ENCODE peak calls at places on chromosomes 5 and 9, in five cellular contexts. One of them, this sample, is unnamed. For H3K79me2, the result is how much of the 10 kb centered on the place peaks cover.

GRCh38 chr5:168607946-168608345 is 28.8 kb upstream of the PANK3 start:
- DNase-seq in neural progenitor cell: no peak
- DNase-seq in GM23248: no peak
- DNase-seq in GM12878: no peak
- DNase-seq in mammary epithelial cell: no peak
- DNase-seq in this sample: no peak

GRCh38 chr5:150190987-150191386 is 1.1 kb downstream of the SLC6A7 start:
- DNase-seq in mammary epithelial cell: no peak
- DNase-seq in GM23248: no peak
- DNase-seq in neural progenitor cell: no peak
- DNase-seq in GM12878: no peak
- DNase-seq in this sample: no peak

GRCh38 chr9:136190237-136190601 is 14.7 kb downstream of the LHX3 start:
- DNase-seq in GM12878: no peak
- DNase-seq in mammary epithelial cell: no peak
- DNase-seq in neural progenitor cell: no peak
- DNase-seq in GM23248: no peak
- DNase-seq in this sample: no peak

GRCh38 chr9:36928210-36928609 is 105.9 kb downstream of the PAX5 start:
- DNase-seq in neural progenitor cell: no peak
- DNase-seq in mammary epithelial cell: no peak
- DNase-seq in GM23248: no peak
- DNase-seq in GM12878: no peak
- DNase-seq in this sample: no peak

GRCh38 chr5:58871648-58872242 is 288.9 kb downstream of the RAB3C start:
- DNase-seq in GM23248: peak
- DNase-seq in GM12878: no peak
- DNase-seq in neural progenitor cell: peak
- DNase-seq in mammary epithelial cell: peak
- DNase-seq in this sample: peak

GRCh38 chr9:90013778-90014177 is 409.0 kb downstream of the GADD45G start:
- DNase-seq in neural progenitor cell: no peak
- DNase-seq in GM23248: no peak
- DNase-seq in GM12878: no peak
- DNase-seq in mammary epithelial cell: no peak
- DNase-seq in this sample: no peak

GRCh38 chr5:60463179-60463868 is 236.6 kb downstream of the DEPDC1B start:
- DNase-seq in GM12878: no peak
- DNase-seq in mammary epithelial cell: peak
- DNase-seq in GM23248: no peak
- DNase-seq in neural progenitor cell: no peak
- DNase-seq in this sample: peak

GRCh38 chr5:175464414-175465233 is 13.7 kb upstream of the SFXN1 start:
- DNase-seq in mammary epithelial cell: peak
- DNase-seq in GM23248: peak
- DNase-seq in neural progenitor cell: peak
- DNase-seq in GM12878: no peak
- DNase-seq in this sample: peak

GRCh38 chr5:89036166-89036565 is 153.2 kb upstream of the MEF2C start:
- DNase-seq in GM23248: peak
- DNase-seq in mammary epithelial cell: peak
- DNase-seq in GM12878: no peak
- DNase-seq in neural progenitor cell: no peak
- DNase-seq in this sample: no peak

GRCh38 chr9:92966518-92966800 is 19.1 kb downstream of the FGD3 start:
- DNase-seq in neural progenitor cell: no peak
- DNase-seq in GM12878: no peak
- DNase-seq in mammary epithelial cell: no peak
- DNase-seq in GM23248: no peak
- DNase-seq in this sample: no peak

GRCh38 chr5:98880151-98880550 is 48.7 kb downstream of the CHD1 start:
- DNase-seq in GM12878: no peak
- DNase-seq in neural progenitor cell: no peak
- DNase-seq in GM23248: no peak
- DNase-seq in mammary epithelial cell: peak
- DNase-seq in this sample: no peak

GRCh38 chr9:33287087-33287490 is 3.2 kb upstream of the NFX1 start:
- DNase-seq in mammary epithelial cell: peak
- DNase-seq in GM12878: no peak
- DNase-seq in neural progenitor cell: peak
- DNase-seq in GM23248: peak
- DNase-seq in this sample: peak

GRCh38 chr5:134090482-134090881 is 24.0 kb upstream of the TCF7 start:
- DNase-seq in GM23248: no peak
- DNase-seq in mammary epithelial cell: no peak
- DNase-seq in neural progenitor cell: no peak
- DNase-seq in GM12878: no peak
- DNase-seq in this sample: no peak

GRCh38 chr5:72018158-72018803 is 89.0 kb upstream of the MAP1B start:
- DNase-seq in GM23248: peak
- DNase-seq in neural progenitor cell: peak
- DNase-seq in GM12878: peak
- DNase-seq in mammary epithelial cell: peak
- DNase-seq in this sample: peak

GRCh38 chr5:110807174-110807573 is 68.4 kb downstream of the SLC25A46 start:
- DNase-seq in neural progenitor cell: no peak
- DNase-seq in mammary epithelial cell: no peak
- DNase-seq in GM12878: no peak
- DNase-seq in GM23248: no peak
- DNase-seq in this sample: peak

GRCh38 chr9:91905958-91906585 is 44.0 kb downstream of the ROR2 start:
- DNase-seq in GM12878: no peak
- DNase-seq in neural progenitor cell: no peak
- DNase-seq in mammary epithelial cell: no peak
- DNase-seq in GM23248: no peak
- DNase-seq in this sample: no peak

GRCh38 chr5:124649548-124650501 is 96.6 kb downstream of the ZNF608 start:
- DNase-seq in mammary epithelial cell: peak
- DNase-seq in GM12878: peak
- DNase-seq in GM23248: peak
- DNase-seq in neural progenitor cell: no peak
- DNase-seq in this sample: peak

GRCh38 chr5:3393122-3393963 is 202.3 kb upstream of the IRX1 start:
- DNase-seq in GM12878: no peak
- DNase-seq in mammary epithelial cell: no peak
- DNase-seq in neural progenitor cell: peak
- DNase-seq in GM23248: no peak
- DNase-seq in this sample: no peak

GRCh38 chr5:140113180-140113698 is 670 bp upstream of the PURA start:
- DNase-seq in GM23248: peak
- DNase-seq in GM12878: no peak
- DNase-seq in mammary epithelial cell: no peak
- DNase-seq in neural progenitor cell: peak
- DNase-seq in this sample: no peak

GRCh38 chr5:111261610-111262009 is 37.4 kb downstream of the CAMK4 start:
- DNase-seq in GM23248: no peak
- DNase-seq in neural progenitor cell: no peak
- DNase-seq in mammary epithelial cell: peak
- DNase-seq in GM12878: no peak
- DNase-seq in this sample: no peak

GRCh38 chr5:851553-851952 is 767 bp upstream of the ZDHHC11 start:
- DNase-seq in mammary epithelial cell: no peak
- DNase-seq in GM23248: no peak
- DNase-seq in neural progenitor cell: no peak
- DNase-seq in GM12878: no peak
- DNase-seq in this sample: no peak

GRCh38 chr5:88923623-88924619 is 40.9 kb upstream of the MEF2C start:
- DNase-seq in GM23248: peak
- DNase-seq in mammary epithelial cell: no peak
- DNase-seq in neural progenitor cell: no peak
- DNase-seq in GM12878: no peak
- DNase-seq in this sample: no peak

GRCh38 chr9:125700791-125701190 is 6.2 kb downstream of the MAPKAP1 start:
- DNase-seq in mammary epithelial cell: peak
- DNase-seq in neural progenitor cell: no peak
- DNase-seq in GM23248: peak
- DNase-seq in GM12878: peak
- DNase-seq in this sample: peak

GRCh38 chr5:163535290-163535689 is 29.9 kb downstream of the MAT2B start:
- DNase-seq in GM23248: no peak
- DNase-seq in neural progenitor cell: no peak
- DNase-seq in mammary epithelial cell: no peak
- DNase-seq in GM12878: no peak
- DNase-seq in this sample: no peak

GRCh38 chr5:150644496-150644895 is 4.0 kb downstream of the SYNPO start:
- DNase-seq in neural progenitor cell: no peak
- DNase-seq in GM12878: no peak
- DNase-seq in mammary epithelial cell: no peak
- DNase-seq in GM23248: no peak
- DNase-seq in this sample: no peak

GRCh38 chr5:145903862-145904261 is 31.0 kb upstream of the GRXCR2 start:
- DNase-seq in GM12878: no peak
- DNase-seq in mammary epithelial cell: no peak
- DNase-seq in neural progenitor cell: no peak
- DNase-seq in GM23248: peak
- DNase-seq in this sample: peak

GRCh38 chr5:17402291-17403121 is 95.5 kb upstream of the TAF11L2 start:
- DNase-seq in GM12878: no peak
- DNase-seq in GM23248: no peak
- DNase-seq in mammary epithelial cell: no peak
- DNase-seq in neural progenitor cell: peak
- DNase-seq in this sample: no peak

GRCh38 chr9:5569357-5569756 is 59.0 kb downstream of the PDCD1LG2 start:
- DNase-seq in mammary epithelial cell: peak
- DNase-seq in neural progenitor cell: no peak
- DNase-seq in GM12878: no peak
- DNase-seq in GM23248: peak
- DNase-seq in this sample: no peak

GRCh38 chr9:117705386-117705785 is 1.2 kb downstream of the TLR4 start:
- DNase-seq in mammary epithelial cell: no peak
- DNase-seq in neural progenitor cell: no peak
- DNase-seq in GM12878: no peak
- DNase-seq in GM23248: no peak
- DNase-seq in this sample: no peak

GRCh38 chr5:143699121-143699520 is 112.8 kb upstream of the HMHB1 start:
- DNase-seq in mammary epithelial cell: no peak
- DNase-seq in neural progenitor cell: no peak
- DNase-seq in GM12878: no peak
- DNase-seq in GM23248: no peak
- DNase-seq in this sample: no peak

GRCh38 chr9:136696502-136696901 is 9.2 kb upstream of the AGPAT2 start:
- DNase-seq in GM23248: no peak
- DNase-seq in mammary epithelial cell: no peak
- DNase-seq in GM12878: no peak
- DNase-seq in neural progenitor cell: no peak
- DNase-seq in this sample: no peak

GRCh38 chr5:112977440-112977861 is 853 bp downstream of the DCP2 start:
- DNase-seq in neural progenitor cell: no peak
- DNase-seq in GM12878: no peak
- DNase-seq in mammary epithelial cell: no peak
- DNase-seq in GM23248: peak
- DNase-seq in this sample: peak
- H3K79me2 ChIP-seq in neural progenitor cell: half or more
- H3K79me2 ChIP-seq in GM12878: half or more
- H3K79me2 ChIP-seq in mammary epithelial cell: half or more
- H3K79me2 ChIP-seq in GM23248: half or more
- H3K79me2 ChIP-seq in this sample: half or more

GRCh38 chr9:20950707-20951106 is 80.7 kb downstream of the HACD4 start:
- DNase-seq in GM12878: no peak
- DNase-seq in neural progenitor cell: no peak
- DNase-seq in mammary epithelial cell: no peak
- DNase-seq in GM23248: no peak
- DNase-seq in this sample: no peak
- H2AFZ ChIP-seq in GM12878: no peak
- H2AFZ ChIP-seq in neural progenitor cell: no peak
- H2AFZ ChIP-seq in mammary epithelial cell: no peak
- H2AFZ ChIP-seq in GM23248: no peak
- H2AFZ ChIP-seq in this sample: no peak

DNA sequence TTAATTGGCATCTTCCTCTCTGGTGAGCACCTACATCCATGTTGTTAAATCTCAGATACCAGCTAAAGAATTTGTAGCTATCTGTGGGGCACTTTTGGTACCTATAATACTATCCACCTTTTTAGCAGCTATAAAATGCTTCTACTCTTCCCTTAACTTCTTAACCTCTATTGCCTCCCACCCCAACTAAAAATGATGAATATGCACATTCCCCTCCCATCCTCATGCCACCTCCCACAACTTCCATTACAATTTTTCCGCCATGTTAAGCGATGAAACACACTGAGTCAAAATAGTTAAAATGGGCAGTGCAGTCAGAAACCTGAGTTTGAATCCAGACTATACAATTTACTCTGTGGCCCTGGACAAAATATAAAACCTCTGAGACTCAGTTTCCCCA is 10.1 kb downstream of the SSBP2 start:
- DNase-seq in neural progenitor cell: no peak
- DNase-seq in GM12878: no peak
- DNase-seq in mammary epithelial cell: no peak
- DNase-seq in GM23248: no peak
- DNase-seq in this sample: no peak
- H3K79me2 ChIP-seq in neural progenitor cell: half or more
- H3K79me2 ChIP-seq in GM12878: half or more
- H3K79me2 ChIP-seq in mammary epithelial cell: under half
- H3K79me2 ChIP-seq in GM23248: half or more
- H3K79me2 ChIP-seq in this sample: under half

GRCh38 chr5:97545446-97545845 is 362.4 kb upstream of the RIOK2 start:
- DNase-seq in GM23248: no peak
- DNase-seq in neural progenitor cell: no peak
- DNase-seq in mammary epithelial cell: no peak
- DNase-seq in GM12878: no peak
- DNase-seq in this sample: no peak
- H2AFZ ChIP-seq in GM23248: peak
- H2AFZ ChIP-seq in neural progenitor cell: peak
- H2AFZ ChIP-seq in mammary epithelial cell: no peak
- H2AFZ ChIP-seq in GM12878: no peak
- H2AFZ ChIP-seq in this sample: no peak

GRCh38 chr5:32311404-32312193 is 1.1 kb downstream of the MTMR12 start:
- DNase-seq in neural progenitor cell: peak
- DNase-seq in mammary epithelial cell: no peak
- DNase-seq in GM23248: peak
- DNase-seq in GM12878: no peak
- DNase-seq in this sample: no peak
- H3K79me2 ChIP-seq in neural progenitor cell: half or more
- H3K79me2 ChIP-seq in mammary epithelial cell: half or more
- H3K79me2 ChIP-seq in GM23248: half or more
- H3K79me2 ChIP-seq in GM12878: under half
- H3K79me2 ChIP-seq in this sample: under half

GRCh38 chr5:51398875-51399635 is 15.8 kb downstream of the ISL1 start:
- DNase-seq in GM23248: no peak
- DNase-seq in neural progenitor cell: peak
- DNase-seq in GM12878: no peak
- DNase-seq in mammary epithelial cell: no peak
- DNase-seq in this sample: no peak
- H2AFZ ChIP-seq in GM23248: no peak
- H2AFZ ChIP-seq in neural progenitor cell: peak
- H2AFZ ChIP-seq in GM12878: no peak
- H2AFZ ChIP-seq in mammary epithelial cell: no peak
- H2AFZ ChIP-seq in this sample: no peak